ENCODE peak calls at places on chromosomes 13 and 19, in four cellular contexts. T is OCI-LY7, X is HFF-Myc, D is breast epithelium. N is an unnamed sample.

GRCh38 chr19:39197808-39198207 is 1.0 kb downstream of the NCCRP1 start:
- DNase-seq in T (no peak), X (no peak), D (no peak), N (no peak)

GRCh38 chr19:55648657-55649578 is 906 bp downstream of the CCDC106 start:
- DNase-seq in T (no peak), X (no peak), D (no peak), N (no peak)

GRCh38 chr19:44607049-44607448 is 6.3 kb upstream of the IGSF23 start:
- DNase-seq in T (no peak), X (no peak), D (no peak), N (peak)

GRCh38 chr13:50911937-50912624 is 2.5 kb downstream of the RNASEH2B start:
- DNase-seq in T (peak), X (peak), D (peak), N (peak)

GRCh38 chr13:113210834-113211233 is 1.4 kb downstream of the CUL4A start:
- DNase-seq in T (no peak), X (no peak), D (no peak), N (peak)

GRCh38 chr19:33296473-33297060 is 5.8 kb downstream of the CEBPA start:
- DNase-seq in T (no peak), X (no peak), D (peak), N (no peak)

GRCh38 chr13:25990801-25991200 is 61.0 kb downstream of the SHISA2 start:
- DNase-seq in T (no peak), X (no peak), D (no peak), N (no peak)

GRCh38 chr13:103078145-103078544 is 11.9 kb upstream of the SLC10A2 start:
- DNase-seq in T (no peak), X (no peak), D (no peak), N (no peak)

GRCh38 chr19:13057147-13057572 is 45.5 kb downstream of the LYL1 start:
- DNase-seq in T (no peak), X (no peak), D (no peak), N (no peak)

GRCh38 chr19:45076029-45076850 is at the start of gene ZNF296:
- DNase-seq in T (peak), X (peak), D (peak), N (peak)

GRCh38 chr13:113656015-113656588 is 1.9 kb downstream of the ATP4B start:
- DNase-seq in T (no peak), X (no peak), D (peak), N (no peak)

GRCh38 chr19:6530385-6531162 is at the start of gene TNFSF9:
- DNase-seq in T (peak), X (peak), D (peak), N (peak)

GRCh38 chr13:102680842-102681725 is 13.8 kb downstream of the METTL21C start:
- DNase-seq in T (peak), X (no peak), D (no peak), N (peak)

GRCh38 chr13:107553838-107554237 is 661.5 kb downstream of the LIG4 start:
- DNase-seq in T (no peak), X (no peak), D (no peak), N (no peak)

GRCh38 chr19:30799854-30800755 is 427.9 kb downstream of the ZNF536 start:
- DNase-seq in T (no peak), X (no peak), D (no peak), N (peak)

GRCh38 chr19:36028313-36029041 is 4.2 kb downstream of the CLIP3 start:
- DNase-seq in T (no peak), X (no peak), D (no peak), N (no peak)

GRCh38 chr13:95752677-95753076 is 75.7 kb downstream of the DNAJC3 start:
- DNase-seq in T (no peak), X (no peak), D (no peak), N (no peak)

GRCh38 chr13:102392810-102393209 is 9.0 kb downstream of the FGF14 start:
- DNase-seq in T (no peak), X (no peak), D (no peak), N (no peak)

GRCh38 chr13:46914341-46914740 is 17.5 kb upstream of the HTR2A start:
- DNase-seq in T (no peak), X (no peak), D (no peak), N (no peak)

GRCh38 chr13:93723316-93723715 is 496.7 kb downstream of the GPC6 start:
- DNase-seq in T (no peak), X (no peak), D (no peak), N (no peak)

GRCh38 chr19:47512183-47512947 is 2.5 kb downstream of the NAPA start:
- DNase-seq in T (no peak), X (no peak), D (no peak), N (peak)

GRCh38 chr13:40343550-40344269 is 322.7 kb downstream of the FOXO1 start:
- DNase-seq in T (no peak), X (no peak), D (no peak), N (no peak)

GRCh38 chr13:51927129-51927528 is 65.4 kb downstream of the CCDC70 start:
- DNase-seq in T (no peak), X (no peak), D (no peak), N (no peak)

GRCh38 chr13:34730966-34731365 is 211.1 kb upstream of the NBEA start:
- DNase-seq in T (no peak), X (no peak), D (no peak), N (no peak)

GRCh38 chr19:33675501-33676124 is 53.9 kb downstream of the CHST8 start:
- DNase-seq in T (no peak), X (no peak), D (no peak), N (no peak)

GRCh38 chr13:102846261-102847015 is 606 bp downstream of the ERCC5 start:
- DNase-seq in T (peak), X (no peak), D (no peak), N (peak)

GRCh38 chr13:93344048-93344447 is 117.4 kb downstream of the GPC6 start:
- DNase-seq in T (no peak), X (no peak), D (no peak), N (no peak)

GRCh38 chr13:32267836-32268439 is 47.2 kb downstream of the ZAR1L start:
- DNase-seq in T (peak), X (no peak), D (no peak), N (no peak)

GRCh38 chr19:35991731-35992450 is 3.1 kb upstream of the SDHAF1 start:
- DNase-seq in T (no peak), X (no peak), D (no peak), N (no peak)

GRCh38 chr19:14023404-14024235 is 4.3 kb upstream of the RLN3 start:
- DNase-seq in T (no peak), X (no peak), D (no peak), N (peak)

GRCh38 chr13:50527612-50528509 is 315.6 kb downstream of the DLEU7 start:
- DNase-seq in T (peak), X (no peak), D (no peak), N (no peak)

GRCh38 chr19:45668342-45668871 is 386 bp downstream of the GIPR start:
- DNase-seq in T (no peak), X (no peak), D (no peak), N (peak)

GRCh38 chr13:50995870-50996269 is 86.3 kb downstream of the RNASEH2B start:
- DNase-seq in T (no peak), X (no peak), D (no peak), N (peak)

GRCh38 chr13:34941835-34942731 is at the start of gene NBEA:
- DNase-seq in T (peak), X (peak), D (peak), N (peak)

GRCh38 chr13:46183018-46183940 is 1.3 kb upstream of the LCP1 start:
- DNase-seq in T (peak), X (no peak), D (no peak), N (peak)

GRCh38 chr19:23203841-23204344 is 46.3 kb downstream of the ZNF724 start:
- DNase-seq in T (no peak), X (no peak), D (no peak), N (no peak)

GRCh38 chr13:73973156-73973555 is 161.0 kb downstream of the KLF12 start:
- DNase-seq in T (peak), X (no peak), D (no peak), N (no peak)

GRCh38 chr19:22914646-22915045 is 82.6 kb downstream of the ZNF723 start:
- DNase-seq in T (no peak), X (no peak), D (no peak), N (no peak)

GRCh38 chr19:49513746-49514118 is 1.3 kb downstream of the FCGRT start:
- DNase-seq in T (no peak), X (no peak), D (no peak), N (no peak)
- H3K4me3 ChIP-seq in T (peak), X (peak), D (peak), N (no peak)

DNA sequence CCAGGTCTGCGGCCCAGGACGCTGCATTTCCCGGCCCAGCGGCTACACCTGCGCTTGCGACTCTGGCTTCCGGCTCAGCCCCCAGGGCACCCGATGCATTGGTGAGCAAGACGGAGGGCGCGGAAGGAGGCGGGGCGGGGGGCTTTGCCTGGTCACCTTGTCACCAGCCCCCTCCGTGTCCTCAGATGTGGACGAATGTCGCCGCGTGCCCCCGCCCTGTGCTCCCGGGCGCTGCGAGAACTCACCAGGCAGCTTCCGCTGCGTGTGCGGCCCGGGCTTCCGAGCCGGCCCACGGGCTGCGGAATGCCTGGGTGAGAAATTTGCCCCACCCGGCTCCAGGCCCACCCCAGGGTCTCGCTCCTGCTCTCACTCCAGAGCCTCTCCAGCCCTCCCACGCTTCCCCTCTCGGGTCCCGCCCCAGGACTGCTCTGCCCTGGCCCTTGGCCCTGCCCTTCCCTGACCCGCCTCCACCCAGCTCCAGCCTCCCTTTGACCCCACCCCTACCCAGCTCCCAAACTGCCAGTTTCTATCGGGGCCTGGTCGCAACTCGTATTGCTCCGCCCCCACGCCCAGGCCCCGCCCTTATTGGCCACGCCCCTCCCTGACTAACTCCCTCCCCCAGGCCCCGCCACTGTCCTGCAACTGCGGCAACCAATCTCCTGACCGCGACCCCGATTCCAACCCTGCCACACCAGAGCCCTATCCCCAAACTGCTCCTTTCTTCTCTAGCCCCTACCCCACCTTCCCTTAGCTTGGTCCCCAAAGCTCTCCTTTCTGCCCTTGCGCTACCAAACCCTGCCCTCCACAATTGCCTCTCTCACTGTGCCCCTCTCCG is 8.6 kb downstream of the LTBP4 start:
- DNase-seq in T (peak), X (no peak), D (peak), N (peak)
- H3K4me3 ChIP-seq in T (peak), X (peak), D (peak), N (no peak)

GRCh38 chr13:37870489-37870845 is 895 bp upstream of the TRPC4 start:
- DNase-seq in T (no peak), X (no peak), D (no peak), N (no peak)
- H3K4me3 ChIP-seq in T (no peak), X (peak), D (peak), N (no peak)

GRCh38 chr19:18587561-18587960 is 1.0 kb upstream of the REX1BD start:
- DNase-seq in T (no peak), X (no peak), D (no peak), N (no peak)
- H3K4me3 ChIP-seq in T (peak), X (no peak), D (peak), N (no peak)

GRCh38 chr19:10419200-10419645 is 1.1 kb upstream of the PDE4A start:
- DNase-seq in T (no peak), X (no peak), D (no peak), N (peak)
- H3K4me3 ChIP-seq in T (peak), X (peak), D (peak), N (peak)

N was measured in NB4.